ENCODE peak calls at places on chromosomes 5 and 9, in six cellular contexts. O is tibial artery, I is heart right ventricle, M is Karpas-422, J is prostate gland, Z is left ventricle myocardium inferior. U is an unnamed sample.

GRCh38 chr5:108451269-108451668 is 69.4 kb upstream of the FBXL17 start:
- DNase-seq in M (no peak), I (no peak), Z (no peak), O (no peak), J (no peak), U (no peak)

GRCh38 chr5:130385619-130386018 is 481.4 kb downstream of the CHSY3 start:
- DNase-seq in M (no peak), I (no peak), J (no peak), Z (no peak), O (no peak), U (no peak)

GRCh38 chr9:14372437-14373318 is 58.7 kb upstream of the NFIB start:
- DNase-seq in I (no peak), Z (peak), J (no peak), M (no peak), O (no peak), U (no peak)

GRCh38 chr5:115831163-115831768 is 10.1 kb downstream of the ATG12 start:
- DNase-seq in M (peak), O (no peak), J (no peak), Z (no peak), I (no peak), U (no peak)

GRCh38 chr9:119559986-119560385 is 190.8 kb upstream of the BRINP1 start:
- DNase-seq in M (no peak), O (no peak), I (no peak), Z (no peak), J (no peak), U (no peak)

GRCh38 chr9:134474058-134474370 is 147.8 kb downstream of the RXRA start:
- DNase-seq in I (no peak), O (no peak), Z (peak), M (no peak), J (no peak), U (no peak)

GRCh38 chr5:62376064-62376463 is 27.6 kb downstream of the DIMT1 start:
- DNase-seq in I (no peak), M (no peak), J (no peak), O (no peak), Z (no peak), U (no peak)

GRCh38 chr9:71769175-71770165 is 1.2 kb upstream of the CEMIP2 start:
- DNase-seq in Z (peak), J (peak), O (peak), M (peak), I (peak), U (peak)

GRCh38 chr5:10317825-10318682 is 10.4 kb upstream of the CMBL start:
- DNase-seq in I (no peak), J (no peak), O (no peak), Z (no peak), M (no peak), U (no peak)

GRCh38 chr9:135480071-135480941 is 724 bp downstream of the PPP1R26 start:
- DNase-seq in J (no peak), Z (peak), O (no peak), M (no peak), I (peak), U (no peak)

GRCh38 chr5:3317051-3317795 is 278.4 kb upstream of the IRX1 start:
- DNase-seq in O (no peak), Z (no peak), I (no peak), M (no peak), J (no peak), U (no peak)

GRCh38 chr5:40798012-40798855 is at the start of gene PRKAA1:
- DNase-seq in I (peak), M (peak), Z (peak), O (peak), J (peak), U (peak)

GRCh38 chr5:42749020-42749419 is 7.6 kb upstream of the CCDC152 start:
- DNase-seq in I (no peak), M (no peak), Z (no peak), J (no peak), O (no peak), U (no peak)

DNA sequence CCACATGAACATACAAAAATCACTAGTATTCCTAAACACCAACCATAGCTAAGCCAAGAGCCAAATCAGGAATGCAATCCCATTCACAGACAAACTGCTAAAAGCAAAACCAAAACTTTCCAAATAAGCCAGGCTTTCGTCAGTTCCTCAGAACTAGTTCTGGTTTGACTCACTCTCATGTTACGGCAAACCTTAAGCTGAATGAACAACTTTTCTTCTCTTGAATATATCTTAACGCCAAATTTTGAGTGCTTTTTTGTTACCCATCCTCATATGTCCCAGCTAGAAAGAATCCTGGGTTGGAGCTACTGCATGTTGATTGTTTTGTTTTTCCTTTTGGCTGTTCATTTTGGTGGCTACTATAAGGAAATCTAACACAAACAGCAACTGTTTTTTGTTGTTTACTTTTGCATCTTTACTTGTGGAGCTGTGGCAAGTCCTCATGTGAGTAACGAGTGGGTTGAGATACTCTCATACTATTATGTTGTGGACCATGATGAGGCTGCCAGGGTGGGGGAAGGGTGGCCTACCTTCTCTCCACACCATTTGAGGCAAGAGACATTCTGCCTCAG is at the start of gene PDCD1LG2:
- DNase-seq in Z (no peak), I (no peak), O (no peak), M (no peak), J (no peak), U (no peak)
- H3K4me3 ChIP-seq in Z (peak), I (peak), O (peak), M (no peak), J (peak), U (peak)

DNA sequence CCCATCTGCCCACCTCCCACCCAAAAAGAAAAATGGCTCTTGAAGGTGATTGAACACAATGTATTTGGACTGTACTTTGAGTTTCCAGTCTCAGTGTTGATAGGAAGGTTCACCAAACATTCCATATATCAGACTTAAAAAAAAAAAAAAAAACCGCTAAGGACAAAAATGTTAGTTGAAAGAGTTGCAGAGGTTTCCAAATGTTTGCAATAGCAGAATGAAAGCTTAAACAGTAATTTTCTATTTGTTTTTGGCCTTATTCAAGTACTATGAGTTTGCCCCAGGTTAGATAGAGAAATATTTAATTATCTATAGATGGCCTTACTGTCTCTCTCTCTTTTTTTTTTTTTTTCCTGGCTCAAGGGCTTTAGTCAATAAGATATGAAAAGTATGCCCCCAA is 6.1 kb downstream of the LRRTM2 start:
- DNase-seq in I (no peak), M (no peak), O (no peak), J (no peak), Z (no peak), U (no peak)
- H3K4me3 ChIP-seq in I (no peak), M (no peak), O (no peak), J (no peak), Z (no peak), U (no peak)

GRCh38 chr9:129208191-129209091 is 30.4 kb upstream of the IER5L start:
- DNase-seq in O (no peak), J (no peak), M (no peak), Z (no peak), I (no peak), U (no peak)
- H3K4me3 ChIP-seq in O (no peak), J (no peak), M (no peak), Z (no peak), I (no peak), U (no peak)

GRCh38 chr9:35972093-35972492 is 14.1 kb upstream of the OR2S2 start:
- DNase-seq in O (no peak), Z (peak), I (peak), M (no peak), J (no peak), U (no peak)
- H3K4me3 ChIP-seq in O (no peak), Z (peak), I (peak), M (no peak), J (no peak), U (no peak)

GRCh38 chr5:80136751-80137272 is 101.7 kb downstream of the THBS4 start:
- DNase-seq in O (no peak), I (no peak), M (no peak), Z (no peak), J (no peak), U (no peak)
- H3K4me3 ChIP-seq in O (no peak), I (no peak), M (no peak), Z (no peak), J (no peak), U (no peak)

DNA sequence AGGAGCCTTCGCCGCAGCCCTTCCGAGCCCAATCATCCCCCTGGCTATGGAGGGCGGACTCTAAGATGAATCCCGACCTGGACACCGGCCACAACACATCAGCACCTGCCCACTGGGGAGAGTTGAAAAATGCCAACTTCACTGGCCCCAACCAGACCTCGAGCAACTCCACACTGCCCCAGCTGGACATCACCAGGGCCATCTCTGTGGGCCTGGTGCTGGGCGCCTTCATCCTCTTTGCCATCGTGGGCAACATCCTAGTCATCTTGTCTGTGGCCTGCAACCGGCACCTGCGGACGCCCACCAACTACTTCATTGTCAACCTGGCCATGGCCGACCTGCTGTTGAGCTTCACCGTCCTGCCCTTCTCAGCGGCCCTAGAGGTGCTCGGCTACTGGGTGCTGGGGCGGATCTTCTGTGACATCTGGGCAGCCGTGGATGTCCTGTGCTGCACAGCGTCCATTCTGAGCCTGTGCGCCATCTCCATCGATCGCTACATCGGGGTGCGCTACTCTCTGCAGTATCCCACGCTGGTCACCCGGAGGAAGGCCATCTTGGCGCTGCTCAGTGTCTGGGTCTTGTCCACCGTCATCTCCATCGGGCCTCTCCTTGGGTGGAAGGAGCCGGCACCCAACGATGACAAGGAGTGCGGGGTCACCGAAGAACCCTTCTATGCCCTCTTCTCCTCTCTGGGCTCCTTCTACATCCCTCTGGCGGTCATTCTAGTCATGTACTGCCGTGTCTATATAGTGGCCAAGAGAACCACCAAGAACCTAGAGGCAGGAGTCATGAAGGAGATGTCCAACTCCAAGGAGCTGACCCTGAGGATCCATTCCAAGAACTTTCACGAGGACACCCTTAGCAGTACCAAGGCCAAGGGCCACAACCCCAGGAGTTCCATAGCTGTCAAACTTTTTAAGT is 819 bp downstream of the ADRA1B start:
- DNase-seq in M (no peak), J (no peak), Z (no peak), I (no peak), O (no peak), U (no peak)
- H3K4me3 ChIP-seq in M (no peak), J (peak), Z (peak), I (peak), O (peak), U (peak)

GRCh38 chr9:137604345-137605145 is 941 bp upstream of the ARRDC1 start:
- DNase-seq in Z (no peak), M (no peak), I (no peak), J (no peak), O (peak), U (peak)
- H3K4me3 ChIP-seq in Z (peak), M (peak), I (peak), J (peak), O (peak), U (peak)

GRCh38 chr5:44641820-44642219 is 166.9 kb upstream of the MRPS30 start:
- DNase-seq in J (no peak), Z (no peak), I (no peak), O (no peak), M (no peak), U (no peak)

GRCh38 chr5:44644628-44645027 is 164.1 kb upstream of the MRPS30 start:
- DNase-seq in J (no peak), I (no peak), Z (no peak), M (no peak), O (no peak), U (no peak)

GRCh38 chr5:44638286-44638869 is 170.4 kb upstream of the MRPS30 start:
- DNase-seq in J (no peak), I (no peak), O (no peak), M (no peak), Z (no peak), U (no peak)

GRCh38 chr5:44645502-44645901 is 163.2 kb upstream of the MRPS30 start:
- DNase-seq in M (no peak), J (no peak), Z (no peak), O (no peak), I (no peak), U (no peak)

DNA sequence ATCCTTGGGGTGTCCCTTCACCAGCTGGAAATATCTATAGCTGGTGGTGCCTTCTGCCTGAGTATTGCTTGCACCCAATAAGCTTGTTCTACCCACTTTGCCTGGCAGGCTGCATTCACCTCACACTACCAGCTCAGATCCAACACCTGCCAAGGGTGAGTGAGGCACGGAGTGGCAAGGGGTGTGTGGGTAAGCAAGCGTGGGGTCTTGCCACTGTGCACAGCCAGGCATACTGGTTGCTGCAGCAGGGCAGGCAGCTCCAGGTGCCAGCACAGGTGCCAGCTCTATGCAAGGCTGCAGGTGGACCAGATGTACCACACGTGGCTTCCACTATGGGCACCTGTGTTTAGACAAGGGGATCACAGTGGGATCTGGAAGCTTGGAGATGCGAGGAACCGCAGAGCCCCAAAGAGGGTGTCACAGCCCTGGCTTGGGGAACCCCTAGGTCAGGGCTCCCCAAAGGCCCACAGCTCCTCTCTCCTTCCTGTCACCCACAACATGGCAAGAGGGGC is 167.7 kb upstream of the MRPS30 start:
- DNase-seq in M (no peak), Z (no peak), O (no peak), J (no peak), I (no peak), U (no peak)
- H3K4me3 ChIP-seq in M (no peak), Z (no peak), O (no peak), J (no peak), I (no peak), U (no peak)

DNA sequence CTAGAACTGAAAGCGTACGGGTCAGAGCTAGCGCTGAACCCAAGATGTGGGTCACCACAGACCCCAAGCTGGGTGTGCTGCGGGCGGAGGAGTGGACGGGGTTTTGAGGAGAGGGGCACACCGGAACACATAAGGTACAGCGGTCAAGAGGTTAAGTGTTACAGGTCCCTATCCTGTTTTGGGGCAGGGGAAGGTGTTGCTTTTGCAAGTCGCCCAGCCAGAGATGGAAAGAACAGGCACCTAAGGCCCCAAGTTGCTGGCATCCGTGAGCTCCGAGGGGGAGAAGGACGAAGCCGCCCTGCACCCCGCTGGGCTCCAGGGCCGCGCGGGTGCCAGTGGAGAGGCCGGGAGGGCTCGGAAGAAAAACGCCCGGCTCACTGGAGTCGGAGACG is 859 bp downstream of the GNA14 start:
- DNase-seq in J (no peak), Z (no peak), M (no peak), O (no peak), I (no peak), U (no peak)
- H3K4me3 ChIP-seq in J (peak), Z (peak), M (no peak), O (peak), I (peak), U (peak)

U was measured in aorta.